ENCODE peak calls at places on chromosomes 12 and 14, in four cellular contexts. X is left ventricle myocardium inferior, D is astrocyte, N is upper lobe of left lung. Q is an unnamed sample.

GRCh38 chr12:26810330-26810729 is 22.7 kb downstream of the ITPR2 start:
- DNase-seq in D (peak; percentile 87), X (peak; percentile 57), N (peak; percentile 51), Q (peak; percentile 67)

GRCh38 chr12:12450043-12450451 is 93.2 kb downstream of the BORCS5 start:
- DNase-seq in D (no peak), X (no peak), N (no peak), Q (no peak)

GRCh38 chr14:59406454-59407245 is 58.5 kb downstream of the GPR135 start:
- DNase-seq in D (peak; percentile 71), X (no peak), N (no peak), Q (no peak)

GRCh38 chr12:63362801-63363200 is 211.8 kb upstream of the AVPR1A start:
- DNase-seq in D (peak; percentile 63), N (no peak), X (no peak), Q (peak; percentile 29)

GRCh38 chr12:112988224-112988623 is 9.9 kb downstream of the OAS2 start:
- DNase-seq in N (no peak), X (no peak), D (no peak), Q (no peak)

GRCh38 chr14:86217523-86217922 is 687.6 kb downstream of the FLRT2 start:
- DNase-seq in X (no peak), D (no peak), N (no peak), Q (no peak)

GRCh38 chr12:106415134-106415533 is 57.6 kb downstream of the POLR3B start:
- DNase-seq in X (no peak), D (peak; percentile 86), N (no peak), Q (peak; percentile 70)

GRCh38 chr12:81942588-81942987 is 183.4 kb upstream of the PPFIA2 start:
- DNase-seq in D (no peak), N (no peak), X (no peak), Q (no peak)

GRCh38 chr12:87982208-87982607 is 47.0 kb downstream of the C12orf50 start:
- DNase-seq in N (no peak), D (peak; percentile 56), X (no peak), Q (peak; percentile 8)

GRCh38 chr14:71231521-71232393 is 324.5 kb downstream of the PCNX1 start:
- DNase-seq in N (no peak), D (no peak), X (no peak), Q (no peak)

GRCh38 chr12:79454338-79454777 is 236.4 kb downstream of the PAWR start:
- DNase-seq in X (no peak), N (no peak), D (peak; percentile 81), Q (peak; percentile 48)

GRCh38 chr12:92452763-92453162 is 250.0 kb upstream of the PLEKHG7 start:
- DNase-seq in D (no peak), N (no peak), X (no peak), Q (no peak)

GRCh38 chr12:109291531-109292341 is 17.3 kb downstream of the FOXN4 start:
- DNase-seq in D (peak; percentile 16), N (no peak), X (peak; percentile 74), Q (peak; percentile 17)

GRCh38 chr14:100438678-100439592 is 115.8 kb downstream of the SLC25A47 start:
- DNase-seq in N (peak; percentile 55), D (peak; percentile 94), X (no peak), Q (peak; percentile 74)

GRCh38 chr14:92613008-92613658 is 99.6 kb downstream of the RIN3 start:
- DNase-seq in N (peak; percentile 67), D (peak; percentile 23), X (peak; percentile 33), Q (no peak)

GRCh38 chr12:12441891-12442461 is 85.1 kb downstream of the BORCS5 start:
- DNase-seq in X (no peak), D (peak; percentile 64), N (no peak), Q (no peak)

GRCh38 chr12:81389550-81390099 is 311.7 kb downstream of the ACSS3 start:
- DNase-seq in N (no peak), X (no peak), D (no peak), Q (no peak)

GRCh38 chr12:53133722-53134121 is 30.4 kb downstream of the SOAT2 start:
- DNase-seq in D (no peak), N (no peak), X (no peak), Q (no peak)

GRCh38 chr14:98203421-98203820 is 1068.6 kb downstream of the BCL11B start:
- DNase-seq in D (no peak), X (no peak), N (no peak), Q (no peak)

GRCh38 chr12:59600174-59600573 is 4.3 kb downstream of the SLC16A7 start:
- DNase-seq in X (no peak), D (no peak), N (no peak), Q (peak; percentile 75)

GRCh38 chr12:72075891-72076557 is 137.4 kb downstream of the TPH2 start:
- DNase-seq in D (no peak), N (no peak), X (no peak), Q (no peak)

GRCh38 chr12:127193341-127193740 is 1073.6 kb upstream of the TMEM132C start:
- DNase-seq in X (no peak), N (no peak), D (no peak), Q (no peak)

GRCh38 chr12:111624540-111624939 is 25.4 kb upstream of the ATXN2 start:
- DNase-seq in D (no peak), N (peak; percentile 52), X (no peak), Q (no peak)

GRCh38 chr12:64392221-64392620 is 1.7 kb upstream of the C12orf56 start:
- DNase-seq in D (peak; percentile 30), N (no peak), X (no peak), Q (peak; percentile 71)

GRCh38 chr12:53049582-53050318 is at the start of gene TNS2:
- DNase-seq in N (peak; percentile 92), X (peak; percentile 89), D (no peak), Q (peak; percentile 89)

GRCh38 chr14:104601786-104602185 is 2.8 kb downstream of the TMEM179 start:
- DNase-seq in X (no peak), D (no peak), N (no peak), Q (peak; percentile 24)

GRCh38 chr12:101746661-101747060 is 7.4 kb upstream of the SYCP3 start:
- DNase-seq in D (no peak), X (no peak), N (no peak), Q (no peak)

GRCh38 chr12:61754214-61754613 is 506.0 kb upstream of the USP15 start:
- DNase-seq in N (no peak), X (no peak), D (no peak), Q (no peak)

DNA sequence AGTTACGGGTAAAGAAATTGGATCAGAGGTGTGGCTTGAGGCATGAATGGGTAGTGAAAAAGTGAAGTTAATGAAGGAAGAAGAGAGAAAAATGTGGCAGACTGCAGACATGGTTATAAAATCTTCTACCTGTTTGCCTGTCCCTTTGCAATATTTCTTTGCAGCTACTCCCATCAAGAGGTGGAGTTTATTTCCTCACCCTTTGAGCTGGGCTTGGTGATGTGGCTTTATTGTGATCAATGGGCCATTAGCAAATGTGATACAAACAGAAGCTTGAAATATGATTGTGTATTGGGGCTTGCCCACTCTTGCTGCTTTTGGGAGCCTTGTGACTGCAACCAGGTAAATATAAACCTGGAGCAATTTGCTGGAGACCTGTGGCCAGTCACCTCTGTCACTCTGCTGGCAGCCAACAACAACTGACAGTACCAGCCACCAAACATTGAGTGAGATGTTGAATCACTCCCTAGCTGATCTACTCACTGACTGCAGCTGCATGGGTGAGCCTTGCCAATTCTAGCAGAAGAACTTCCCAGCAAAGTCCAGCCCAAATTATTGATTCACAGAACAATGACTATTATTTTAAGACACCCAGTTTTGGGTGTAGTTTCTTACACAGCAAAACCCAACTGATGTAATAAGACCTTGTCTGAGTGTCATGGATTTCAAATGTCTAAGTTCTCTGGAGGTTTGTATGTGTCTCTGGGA is 151.0 kb upstream of the ATP2B1 start:
- DNase-seq in D (no peak), X (no peak), N (no peak), Q (peak; percentile 37)
- TF ChIP-seq CTCF in D (no peak), X (no peak), N (no peak), Q (no peak)

GRCh38 chr14:94424371-94424770 is 28.2 kb downstream of the SERPINA11 start:
- DNase-seq in D (no peak), X (no peak), N (no peak), Q (no peak)

GRCh38 chr14:94421316-94421715 is 31.3 kb downstream of the SERPINA11 start:
- DNase-seq in D (no peak), N (no peak), X (no peak), Q (no peak)

GRCh38 chr14:94423465-94424056 is 29.0 kb downstream of the SERPINA11 start:
- DNase-seq in N (peak; percentile 75), X (peak; percentile 55), D (peak; percentile 27), Q (peak; percentile 81)

GRCh38 chr14:94427016-94427613 is 25.5 kb downstream of the SERPINA11 start:
- DNase-seq in D (peak; percentile 21), X (no peak), N (no peak), Q (no peak)

DNA sequence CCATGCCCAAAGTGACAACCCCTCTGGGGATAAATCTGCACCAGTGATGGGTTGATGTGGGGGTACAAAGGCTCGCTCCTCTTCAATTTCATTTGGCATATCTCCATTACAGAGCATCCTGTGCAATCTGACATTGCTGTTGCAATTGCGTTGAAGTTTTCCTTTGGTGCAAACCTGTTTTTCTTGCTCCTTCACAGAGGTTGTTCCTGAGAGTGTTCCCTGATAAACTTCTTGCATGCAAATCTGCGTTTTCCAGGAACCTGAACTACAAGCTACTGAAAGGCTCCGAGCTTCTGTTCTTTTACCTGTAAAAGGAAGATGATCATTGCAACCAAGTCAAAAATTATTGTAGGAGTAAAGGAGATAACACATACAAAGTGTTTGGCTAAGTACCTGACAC is 26.1 kb downstream of the SERPINA11 start:
- DNase-seq in N (no peak), X (no peak), D (no peak), Q (no peak)
- TF ChIP-seq CTCF in N (no peak), X (no peak), D (no peak), Q (no peak)

GRCh38 chr14:45838597-45838996 is 585.6 kb upstream of the MIS18BP1 start:
- DNase-seq in N (no peak), D (no peak), X (no peak), Q (peak; percentile 5)
- TF ChIP-seq CTCF in N (no peak), D (peak; percentile 5), X (no peak), Q (peak; percentile 5)

GRCh38 chr14:75226755-75227544 is 50.5 kb upstream of the TMED10 start:
- DNase-seq in X (no peak), D (no peak), N (no peak), Q (no peak)

GRCh38 chr14:75231320-75231719 is 47.3 kb upstream of the FOS start:
- DNase-seq in N (no peak), D (no peak), X (no peak), Q (no peak)

GRCh38 chr14:75229576-75229922 is 49.1 kb upstream of the FOS start:
- DNase-seq in D (no peak), X (no peak), N (no peak), Q (no peak)

GRCh38 chr14:75232597-75232996 is 46.0 kb upstream of the FOS start:
- DNase-seq in N (peak; percentile 33), D (no peak), X (no peak), Q (no peak)

DNA sequence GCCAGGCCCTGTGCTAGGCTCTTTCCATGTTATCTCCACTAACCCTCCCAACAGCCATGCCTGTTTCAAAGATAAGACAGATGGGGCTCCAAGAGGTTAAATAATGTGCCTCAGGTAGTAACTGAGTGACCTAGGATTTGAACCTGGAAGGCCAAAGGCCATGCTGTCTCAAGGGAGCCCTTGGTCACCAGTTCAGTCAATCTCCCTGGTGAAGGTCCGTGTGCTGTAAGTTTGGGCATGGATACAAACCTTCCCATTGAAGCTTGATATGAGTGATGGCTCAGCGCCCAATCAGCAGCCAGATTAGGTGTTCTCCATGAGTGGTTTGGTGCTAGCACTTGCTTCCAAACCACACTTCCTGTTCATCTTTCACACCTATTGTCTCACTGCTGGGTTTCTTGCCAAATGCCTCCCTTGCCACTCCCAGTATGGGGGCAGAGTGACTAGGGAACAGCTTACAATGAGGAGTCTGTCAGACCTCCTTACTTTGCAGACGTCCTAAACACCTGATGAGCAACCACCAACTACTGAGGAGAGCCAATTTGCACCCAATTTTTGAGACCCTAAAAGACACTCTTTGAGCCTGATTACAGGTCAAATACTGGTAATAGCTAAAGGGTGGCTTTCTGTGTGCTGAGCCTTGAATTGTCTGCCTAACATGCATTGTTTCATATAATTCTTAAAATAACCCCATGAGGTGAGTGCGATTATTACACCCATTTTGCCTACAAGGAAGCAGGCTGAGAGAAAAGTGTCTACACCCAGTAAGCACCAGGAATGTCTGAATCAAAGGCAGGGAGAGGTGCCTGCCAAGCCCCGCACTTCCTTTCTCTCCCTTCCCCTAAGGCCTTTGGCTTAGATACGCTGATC is 48.5 kb upstream of the FOS start:
- DNase-seq in X (peak; percentile 71), D (peak; percentile 69), N (peak; percentile 53), Q (peak; percentile 27)
- TF ChIP-seq CTCF in X (no peak), D (peak; percentile 36), N (peak; percentile 35), Q (no peak)

Q was measured in foreskin fibroblast.